ENCODE peak calls at places on chromosomes 12 and 14, in six cellular contexts. B is tibial artery, I is hepatocyte, N is heart right ventricle, J is left lung, R is WERI-Rb-1. K is an unnamed sample. For H3K9me3, the result is how much of the 10 kb centered on the place peaks cover.

GRCh38 chr14:67166450-67166853 is 22.8 kb upstream of the GARIN2 start:
- DNase-seq in N (no peak), R (peak), I (peak), B (no peak), J (no peak), K (peak)

GRCh38 chr12:131983026-131983425 is 33.3 kb downstream of the EP400 start:
- DNase-seq in I (no peak), B (no peak), J (no peak), N (no peak), R (no peak), K (no peak)

GRCh38 chr12:66127695-66128094 is 2.9 kb downstream of the LLPH start:
- DNase-seq in R (no peak), N (no peak), I (peak), J (no peak), B (no peak), K (no peak)

GRCh38 chr12:124233846-124234620 is 60.9 kb upstream of the RFLNA start:
- DNase-seq in I (no peak), B (no peak), N (no peak), R (no peak), J (no peak), K (no peak)

GRCh38 chr12:55728185-55728931 is 451 bp downstream of the CD63 start:
- DNase-seq in J (peak), R (peak), N (peak), I (peak), B (peak), K (no peak)

GRCh38 chr12:18140969-18141368 is 51.0 kb upstream of the RERGL start:
- DNase-seq in N (no peak), B (no peak), R (no peak), J (no peak), I (no peak), K (no peak)

GRCh38 chr12:96047621-96048211 is 12.3 kb upstream of the LTA4H start:
- DNase-seq in N (no peak), I (peak), J (peak), R (no peak), B (no peak), K (no peak)

GRCh38 chr14:50040401-50040775 is 76.0 kb downstream of the VCPKMT start:
- DNase-seq in R (no peak), N (no peak), I (peak), B (no peak), J (no peak), K (no peak)

GRCh38 chr14:86640288-86640687 is 1110.3 kb downstream of the FLRT2 start:
- DNase-seq in R (peak), J (no peak), B (no peak), I (no peak), N (no peak), K (no peak)

GRCh38 chr12:115146453-115146852 is 462.5 kb upstream of the TBX3 start:
- DNase-seq in N (no peak), J (no peak), B (no peak), R (no peak), I (no peak), K (no peak)

GRCh38 chr12:12723681-12724420 is 6.7 kb downstream of the CDKN1B start:
- DNase-seq in R (no peak), B (peak), I (peak), J (peak), N (peak), K (peak)

GRCh38 chr12:42756841-42757661 is 167.5 kb upstream of the PRICKLE1 start:
- DNase-seq in J (no peak), R (no peak), I (peak), B (no peak), N (no peak), K (no peak)

GRCh38 chr14:89277229-89277628 is 139.8 kb downstream of the FOXN3 start:
- DNase-seq in B (peak), I (no peak), N (no peak), R (no peak), J (no peak), K (no peak)

GRCh38 chr12:20646239-20646827 is 48.8 kb upstream of the SLCO1C1 start:
- DNase-seq in J (no peak), N (no peak), R (no peak), I (peak), B (no peak), K (no peak)

GRCh38 chr12:91620949-91621348 is 438.3 kb upstream of the DCN start:
- DNase-seq in B (no peak), J (no peak), N (no peak), R (no peak), I (peak), K (no peak)

GRCh38 chr12:12599750-12600643 is 11.7 kb upstream of the CREBL2 start:
- DNase-seq in B (no peak), I (no peak), N (no peak), J (no peak), R (no peak), K (no peak)

GRCh38 chr14:101065696-101066694 is 162.5 kb upstream of the RTL1 start:
- DNase-seq in J (peak), I (no peak), R (no peak), B (peak), N (no peak), K (no peak)

GRCh38 chr14:71021347-71022014 is 114.2 kb downstream of the PCNX1 start:
- DNase-seq in J (no peak), R (no peak), I (no peak), N (no peak), B (no peak), K (no peak)

GRCh38 chr12:94649349-94650142 is 811 bp downstream of the TMCC3 start:
- DNase-seq in I (peak), B (peak), N (peak), R (peak), J (peak), K (peak)

GRCh38 chr14:100117647-100118376 is 41.6 kb downstream of the DEGS2 start:
- DNase-seq in J (no peak), I (no peak), B (no peak), R (no peak), N (no peak), K (no peak)

GRCh38 chr14:74763803-74764531 is 851 bp downstream of the YLPM1 start:
- DNase-seq in R (no peak), J (peak), B (peak), N (no peak), I (peak), K (no peak)

GRCh38 chr12:24922109-24922508 is 26.8 kb downstream of the BCAT1 start:
- DNase-seq in R (no peak), J (no peak), I (no peak), B (no peak), N (no peak), K (no peak)

GRCh38 chr14:53792909-53793308 is 163.7 kb downstream of the BMP4 start:
- DNase-seq in R (no peak), J (no peak), I (no peak), N (no peak), B (no peak), K (no peak)

GRCh38 chr12:121514184-121514742 is 66.6 kb downstream of the KDM2B start:
- DNase-seq in J (no peak), N (no peak), B (no peak), I (no peak), R (no peak), K (no peak)

GRCh38 chr14:45199246-45199645 is 53.8 kb downstream of the MIS18BP1 start:
- DNase-seq in R (no peak), B (no peak), I (no peak), N (no peak), J (no peak), K (no peak)

GRCh38 chr12:110004598-110004997 is 5.4 kb downstream of the ANKRD13A start:
- DNase-seq in B (no peak), I (no peak), N (no peak), J (no peak), R (no peak), K (no peak)

GRCh38 chr12:112327209-112327930 is 54.9 kb downstream of the HECTD4 start:
- DNase-seq in J (no peak), I (no peak), N (no peak), B (no peak), R (no peak), K (no peak)

GRCh38 chr14:66444271-66444987 is 41.7 kb upstream of the CCDC196 start:
- DNase-seq in B (no peak), J (no peak), N (no peak), R (peak), I (no peak), K (no peak)

GRCh38 chr12:97380440-97380839 is 82.2 kb upstream of the RMST start:
- DNase-seq in R (no peak), I (no peak), N (no peak), B (no peak), J (no peak), K (no peak)

GRCh38 chr12:117292688-117293087 is 68.7 kb downstream of the NOS1 start:
- DNase-seq in I (no peak), R (no peak), N (no peak), J (no peak), B (no peak), K (no peak)

GRCh38 chr12:93895096-93895460 is 217.9 kb downstream of the CRADD start:
- DNase-seq in R (no peak), I (no peak), J (no peak), B (no peak), N (no peak), K (no peak)

DNA sequence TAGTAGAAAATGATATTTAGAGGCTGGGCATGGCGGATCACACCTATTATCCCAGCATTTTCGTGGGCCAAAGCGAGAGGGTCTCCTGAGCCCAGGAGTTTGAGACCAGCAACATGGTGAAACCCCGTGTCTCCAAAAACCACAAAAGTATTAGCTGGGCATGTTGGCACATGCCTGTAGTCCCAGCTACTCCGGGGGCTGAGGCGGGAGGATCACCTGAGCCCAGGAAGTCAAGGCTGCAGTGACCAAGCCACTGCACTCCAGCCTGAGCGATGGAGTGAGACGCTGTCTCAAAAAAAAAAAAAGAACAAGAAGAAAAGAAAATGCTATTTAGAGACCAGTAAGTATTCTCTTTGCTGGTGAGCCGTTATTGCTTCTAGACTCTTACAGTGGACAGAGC is 79.2 kb upstream of the MDM1 start:
- DNase-seq in B (no peak), J (no peak), N (no peak), I (no peak), R (peak), K (no peak)
- H3K9me3 ChIP-seq in B (under half), J (under half), N (under half), I (under half), R (under half), K (under half)

GRCh38 chr14:77936138-77936639 is 136.3 kb downstream of the ADCK1 start:
- DNase-seq in R (no peak), N (no peak), B (no peak), I (no peak), J (no peak), K (no peak)
- H3K9me3 ChIP-seq in R (under half), N (under half), B (under half), I (under half), J (under half), K (under half)

DNA sequence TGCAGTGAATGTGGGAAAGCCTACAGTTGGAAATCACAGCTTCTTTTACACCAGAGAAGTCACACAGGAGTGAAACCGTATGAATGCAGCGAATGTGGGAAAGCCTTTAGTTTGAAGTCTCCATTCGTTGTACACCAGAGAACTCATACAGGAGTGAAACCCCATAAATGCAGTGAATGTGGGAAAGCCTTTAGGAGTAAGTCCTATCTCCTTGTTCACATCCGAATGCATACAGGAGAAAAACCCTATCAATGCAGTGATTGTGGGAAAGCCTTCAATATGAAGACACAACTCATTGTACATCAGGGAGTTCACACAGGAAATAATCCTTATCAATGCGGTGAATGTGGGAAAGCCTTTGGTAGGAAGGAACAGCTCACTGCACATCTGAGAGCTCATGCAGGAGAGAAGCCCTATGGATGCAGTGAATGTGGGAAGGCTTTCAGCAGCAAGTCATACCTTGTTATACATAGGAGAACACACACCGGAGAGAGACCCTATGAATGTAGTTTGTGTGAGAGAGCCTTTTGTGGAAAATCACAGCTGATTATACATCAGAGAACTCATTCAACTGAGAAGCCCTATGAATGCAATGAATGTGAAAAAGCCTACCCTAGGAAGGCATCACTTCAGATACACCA is 24.6 kb downstream of the ZNF26 start:
- DNase-seq in I (no peak), N (no peak), R (no peak), J (no peak), B (no peak), K (no peak)
- H3K9me3 ChIP-seq in I (half or more), N (half or more), R (under half), J (under half), B (half or more), K (half or more)

DNA sequence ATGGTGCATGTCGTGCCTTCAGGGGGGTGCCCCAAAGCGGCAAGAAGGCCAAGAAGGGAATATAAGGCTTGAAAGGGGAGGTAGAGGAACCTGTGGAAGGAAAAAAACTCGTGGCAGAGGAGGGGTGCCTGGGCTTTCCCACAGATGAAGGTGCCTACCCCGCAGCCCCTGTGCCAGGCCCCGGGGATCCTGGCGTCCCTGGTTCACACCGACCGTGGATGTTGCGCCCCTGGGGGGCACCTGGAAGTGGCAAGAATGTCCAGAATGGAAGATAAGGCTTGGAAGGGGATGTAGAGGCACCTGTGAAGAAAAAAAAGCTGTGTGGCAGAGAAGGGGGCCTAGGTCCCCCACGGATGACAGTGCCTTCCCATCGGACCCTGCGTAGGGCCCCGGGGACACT is 282.2 kb downstream of the ALG10 start:
- DNase-seq in R (no peak), B (no peak), I (no peak), J (no peak), N (no peak), K (no peak)
- H3K9me3 ChIP-seq in R (under half), B (under half), I (under half), J (under half), N (under half), K (under half)

GRCh38 chr12:133180669-133181068 is 626 bp upstream of the ZNF268 start:
- DNase-seq in J (no peak), I (no peak), R (no peak), N (no peak), B (no peak), K (no peak)
- H3K9me3 ChIP-seq in J (under half), I (under half), R (under half), N (under half), B (half or more), K (under half)

DNA sequence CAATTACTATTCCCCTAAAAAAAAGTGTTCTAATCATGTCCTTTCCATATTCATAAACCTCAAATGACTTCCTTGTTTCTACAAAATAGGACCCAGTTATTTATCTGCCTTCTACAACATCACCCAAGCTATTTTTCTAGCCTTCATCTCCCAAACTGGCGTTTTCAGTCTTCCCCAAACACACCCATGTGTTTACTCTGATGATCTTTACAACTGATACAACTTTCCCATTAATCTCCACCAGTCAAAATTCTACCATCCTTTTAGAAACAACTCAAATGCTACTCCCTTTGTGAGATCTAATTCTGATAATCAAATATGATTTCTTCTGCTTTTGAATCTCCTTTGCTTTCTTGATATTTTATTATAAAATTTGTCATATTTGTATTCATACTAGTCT is 114.5 kb downstream of the DUSP6 start:
- DNase-seq in R (no peak), J (no peak), B (no peak), I (no peak), N (no peak), K (no peak)
- H3K9me3 ChIP-seq in R (under half), J (under half), B (under half), I (under half), N (under half), K (under half)

DNA sequence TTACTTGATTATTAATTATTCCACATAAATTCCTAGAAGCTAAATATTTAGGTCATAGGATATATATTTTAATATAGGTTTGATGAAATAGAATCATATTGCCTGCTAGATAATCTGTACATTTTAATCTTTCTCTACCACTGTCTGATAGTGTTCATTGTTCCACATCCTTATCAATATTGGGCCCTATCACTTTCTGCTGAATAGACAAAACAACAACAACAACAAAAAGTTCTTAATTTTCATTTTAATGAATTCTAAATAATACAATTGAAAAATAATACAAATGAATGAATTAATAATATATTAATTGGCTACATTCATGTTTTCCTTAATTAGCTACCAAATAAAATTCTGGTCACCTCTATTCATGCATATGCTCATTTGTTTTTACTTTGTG is 1437.2 kb downstream of the LRFN5 start:
- DNase-seq in I (no peak), J (no peak), B (no peak), R (no peak), N (no peak), K (no peak)
- H3K9me3 ChIP-seq in I (under half), J (under half), B (under half), R (under half), N (under half), K (under half)

DNA sequence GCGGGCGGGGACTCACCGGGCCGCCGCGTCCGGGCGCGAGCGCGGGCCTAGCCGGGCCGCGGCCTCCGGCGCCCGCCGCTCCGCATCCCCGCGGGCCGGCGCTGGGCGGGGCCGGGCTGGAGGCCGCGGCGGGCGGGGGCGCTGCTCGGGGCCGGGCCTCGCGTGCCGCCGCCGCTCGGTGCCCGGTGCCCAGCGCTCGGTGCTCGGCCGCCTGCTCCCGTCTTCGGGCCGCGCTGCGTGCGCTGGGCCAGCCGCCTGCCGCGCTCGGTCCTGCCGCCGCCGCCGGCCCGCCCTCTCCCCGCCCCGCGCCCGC is at the start of gene AKT1:
- DNase-seq in B (no peak), I (no peak), N (no peak), J (no peak), R (no peak), K (no peak)
- H3K9me3 ChIP-seq in B (under half), I (under half), N (under half), J (under half), R (under half), K (under half)

DNA sequence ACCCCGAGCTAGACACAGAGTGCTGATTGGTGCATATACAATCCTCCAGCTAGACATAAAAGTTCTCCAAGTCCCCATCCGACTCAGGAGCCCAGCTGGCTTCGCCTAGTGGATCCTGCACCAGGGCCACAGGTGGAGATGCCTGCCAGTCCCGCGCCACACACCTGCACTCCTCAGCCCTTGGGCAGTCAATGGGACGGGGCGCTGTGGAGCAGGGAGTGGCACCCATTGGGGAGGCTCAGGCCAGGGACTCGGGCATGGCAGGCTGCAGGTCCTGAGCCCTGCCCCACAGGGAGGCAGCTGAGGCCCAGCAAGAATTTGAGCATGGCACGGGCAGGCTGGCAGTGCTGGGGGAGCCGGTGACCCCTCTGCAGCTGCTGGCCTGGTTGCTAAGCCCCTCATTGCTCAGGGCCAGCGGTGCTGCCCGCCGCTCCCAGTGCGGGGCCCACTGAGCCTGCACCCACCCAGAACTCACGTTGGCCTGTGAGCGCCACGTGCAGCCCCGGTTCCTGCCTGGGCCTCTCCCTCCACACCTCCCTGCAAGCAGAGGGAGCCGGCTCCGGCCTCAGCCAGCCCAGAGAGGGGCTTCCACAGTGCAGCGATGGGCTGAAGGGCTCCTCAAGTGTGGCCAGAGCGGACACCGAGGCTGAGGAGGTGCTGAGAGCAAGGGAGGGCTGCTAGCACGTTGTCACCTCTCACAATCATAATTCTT is 136.7 kb downstream of the PAWR start:
- DNase-seq in R (no peak), I (no peak), N (no peak), J (no peak), B (no peak), K (no peak)
- H3K9me3 ChIP-seq in R (under half), I (under half), N (under half), J (under half), B (under half), K (under half)